ENCODE peak calls at places on chromosomes 1 and 21, in six cellular contexts. T is endothelial cell of umbilical vein; Q is CD8-positive, alpha-beta T cell; G is Peyer's patch; Y is ovary; S is A549. P is an unnamed sample.

GRCh38 chr1:29121951-29122661 is 1.6 kb downstream of the TMEM200B start:
- DNase-seq in T (peak; percentile 22), Q (no peak), G (no peak), Y (peak; percentile 76), S (no peak), P (no peak)

GRCh38 chr1:74578101-74578500 is 65.7 kb upstream of the LRRC53 start:
- DNase-seq in T (no peak), Q (no peak), G (no peak), Y (no peak), S (no peak), P (no peak)

GRCh38 chr1:10507111-10507879 is 32.5 kb downstream of the PEX14 start:
- DNase-seq in T (peak; percentile 49), Q (peak; percentile 22), G (peak; percentile 70), Y (peak; percentile 67), S (peak; percentile 65), P (peak; percentile 57)

GRCh38 chr1:45542591-45542990 is 8.0 kb upstream of the AKR1A1 start:
- DNase-seq in T (no peak), Q (no peak), G (peak; percentile 83), Y (no peak), S (no peak), P (peak; percentile 74)

GRCh38 chr1:228445867-228446584 is 29.4 kb upstream of the TRIM17 start:
- DNase-seq in T (peak; percentile 16), Q (no peak), G (no peak), Y (no peak), S (peak; percentile 70), P (no peak)

GRCh38 chr1:2804628-2805351 is 3.3 kb upstream of the TTC34 start:
- DNase-seq in T (no peak), Q (no peak), G (no peak), Y (peak; percentile 3), S (no peak), P (no peak)

GRCh38 chr1:202762019-202762418 is 46.2 kb downstream of the KDM5B start:
- DNase-seq in T (no peak), Q (no peak), G (no peak), Y (no peak), S (no peak), P (no peak)

GRCh38 chr21:42847051-42847707 is 32.2 kb downstream of the WDR4 start:
- DNase-seq in T (no peak), Q (no peak), G (peak; percentile 36), Y (no peak), S (no peak), P (no peak)

GRCh38 chr1:18458133-18458750 is 22.5 kb upstream of the KLHDC7A start:
- DNase-seq in T (no peak), Q (no peak), G (no peak), Y (no peak), S (no peak), P (no peak)

GRCh38 chr1:160954158-160955104 is at the start of gene ITLN2:
- DNase-seq in T (no peak), Q (no peak), G (peak; percentile 77), Y (no peak), S (peak; percentile 73), P (peak; percentile 30)

GRCh38 chr1:50416150-50416527 is 7.1 kb downstream of the DMRTA2 start:
- DNase-seq in T (no peak), Q (no peak), G (no peak), Y (no peak), S (no peak), P (no peak)

GRCh38 chr1:209421186-209421585 is 162.3 kb upstream of the CAMK1G start:
- DNase-seq in T (no peak), Q (no peak), G (no peak), Y (no peak), S (no peak), P (no peak)

GRCh38 chr1:185108324-185108723 is 48.4 kb downstream of the TRMT1L start:
- DNase-seq in T (no peak), Q (no peak), G (no peak), Y (no peak), S (no peak), P (no peak)

GRCh38 chr1:238063454-238063853 is 172.7 kb upstream of the ZP4 start:
- DNase-seq in T (no peak), Q (no peak), G (no peak), Y (no peak), S (no peak), P (no peak)

GRCh38 chr1:206441336-206441967 is 28.8 kb upstream of the IKBKE start:
- DNase-seq in T (no peak), Q (no peak), G (no peak), Y (no peak), S (no peak), P (no peak)

GRCh38 chr1:87104945-87105344 is 190.5 kb downstream of the HS2ST1 start:
- DNase-seq in T (no peak), Q (no peak), G (no peak), Y (no peak), S (no peak), P (no peak)

GRCh38 chr1:159800177-159800935 is 1.8 kb upstream of the FCRL6 start:
- DNase-seq in T (no peak), Q (peak; percentile 16), G (peak; percentile 57), Y (no peak), S (no peak), P (no peak)

GRCh38 chr21:41251961-41252642 is 64.5 kb upstream of the FAM3B start:
- DNase-seq in T (no peak), Q (no peak), G (no peak), Y (no peak), S (no peak), P (no peak)

GRCh38 chr1:208170252-208170651 is 73.9 kb downstream of the PLXNA2 start:
- DNase-seq in T (no peak), Q (no peak), G (no peak), Y (no peak), S (no peak), P (no peak)

GRCh38 chr1:231357831-231358354 is 19.8 kb downstream of the SPRTN start:
- DNase-seq in T (peak; percentile 82), Q (no peak), G (peak; percentile 55), Y (no peak), S (peak; percentile 52), P (no peak)

GRCh38 chr1:12067900-12068821 is 5.1 kb downstream of the TNFRSF8 start:
- DNase-seq in T (no peak), Q (no peak), G (no peak), Y (no peak), S (no peak), P (no peak)

GRCh38 chr1:20634594-20635084 is 1.4 kb downstream of the PINK1 start:
- DNase-seq in T (no peak), Q (no peak), G (peak; percentile 52), Y (no peak), S (no peak), P (peak; percentile 66)

GRCh38 chr1:107640207-107640606 is 324.8 kb downstream of the VAV3 start:
- DNase-seq in T (no peak), Q (no peak), G (no peak), Y (no peak), S (no peak), P (no peak)

GRCh38 chr21:31283025-31283424 is 61.0 kb downstream of the TIAM1 start:
- DNase-seq in T (no peak), Q (no peak), G (no peak), Y (no peak), S (no peak), P (no peak)

GRCh38 chr1:86972262-86972661 is 57.8 kb downstream of the HS2ST1 start:
- DNase-seq in T (no peak), Q (no peak), G (no peak), Y (peak; percentile 29), S (no peak), P (no peak)

GRCh38 chr1:25544243-25544764 is 898 bp downstream of the LDLRAP1 start:
- DNase-seq in T (no peak), Q (no peak), G (no peak), Y (no peak), S (no peak), P (no peak)

DNA sequence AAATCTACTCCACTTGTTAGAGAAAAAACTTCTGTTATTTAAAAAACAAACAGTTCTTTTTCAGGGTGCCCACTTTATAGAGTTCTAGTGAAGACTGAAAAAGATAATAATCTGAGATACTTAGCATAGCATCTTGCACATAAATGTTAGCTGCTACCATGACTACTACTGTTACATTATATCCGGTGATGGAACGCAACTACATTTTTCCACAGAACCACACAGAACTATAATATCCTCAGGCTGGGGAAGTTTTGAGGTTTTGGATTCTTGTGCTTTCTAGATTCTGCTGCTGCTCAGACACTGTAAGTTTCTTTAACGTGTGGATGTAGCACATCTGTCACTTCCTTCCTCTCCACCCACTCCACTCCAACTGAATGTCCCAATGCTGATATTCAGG is 110.3 kb downstream of the PTPN14 start:
- DNase-seq in T (no peak), Q (no peak), G (no peak), Y (no peak), S (no peak), P (no peak)
- H3K4me1 ChIP-seq in T (peaks cover 45% of the 10 kb centered on the region), Q (no peaks in the 10 kb centered on the region), G (no peaks in the 10 kb centered on the region), Y (peaks cover 6% of the 10 kb centered on the region), S (peaks cover 64% of the 10 kb centered on the region), P (peaks cover 3% of the 10 kb centered on the region)

DNA sequence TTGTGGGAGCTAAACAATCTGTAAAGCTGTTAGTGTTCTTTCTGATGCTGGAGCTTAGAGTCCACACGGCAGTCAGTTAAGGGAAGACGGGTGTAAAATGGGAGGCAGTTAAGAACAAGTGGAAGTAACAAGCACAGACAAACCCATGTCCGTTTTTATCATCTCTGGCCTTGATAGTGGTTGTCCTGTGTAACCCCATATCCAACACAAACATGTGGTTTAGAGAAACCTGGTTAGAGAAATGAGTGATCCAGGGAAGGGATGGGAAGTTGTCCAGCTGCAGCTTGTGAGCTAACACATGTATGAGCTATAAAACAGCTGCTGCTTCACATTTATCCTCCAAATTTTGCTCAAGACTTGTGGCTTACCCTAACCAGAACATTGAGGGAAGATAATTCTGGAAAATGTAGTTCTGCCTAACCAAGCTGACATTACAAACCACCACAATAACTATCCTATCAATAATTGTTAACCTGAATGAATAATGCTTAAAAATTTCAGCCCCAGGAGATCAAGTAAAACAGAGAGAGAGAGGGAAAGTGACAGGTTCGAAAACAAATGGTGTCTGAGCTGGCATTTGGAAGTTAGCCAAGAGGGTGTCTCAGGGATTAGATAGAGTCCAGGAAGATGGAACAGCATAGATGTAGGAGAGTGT is 10.6 kb upstream of the C1orf162 start:
- DNase-seq in T (no peak), Q (no peak), G (no peak), Y (no peak), S (no peak), P (no peak)
- H3K27ac ChIP-seq in T (no peak overlapping the region), Q (no peak overlapping the region), G (no peak overlapping the region), Y (no peak overlapping the region), S (no peak overlapping the region), P (no peak overlapping the region)

GRCh38 chr1:22018583-22019559 is 17.4 kb downstream of the CELA3A start:
- DNase-seq in T (peak; percentile 78), Q (no peak), G (peak; percentile 87), Y (no peak), S (no peak), P (no peak)
- TF ChIP-seq CTCF in T (peak; percentile 26), Q (no peak), G (peak; percentile 12), Y (no peak), S (peak; percentile 14), P (no peak)

GRCh38 chr1:201554789-201555592 is 16.1 kb downstream of the NAV1 start:
- DNase-seq in T (no peak), Q (no peak), G (no peak), Y (no peak), S (no peak), P (no peak)

GRCh38 chr1:201559679-201560162 is 20.8 kb downstream of the NAV1 start:
- DNase-seq in T (peak; percentile 82), Q (peak; percentile 35), G (peak; percentile 86), Y (peak; percentile 80), S (peak; percentile 92), P (peak; percentile 76)

GRCh38 chr1:201556841-201557571 is 18.1 kb downstream of the NAV1 start:
- DNase-seq in T (peak; percentile 75), Q (no peak), G (no peak), Y (no peak), S (no peak), P (no peak)

GRCh38 chr1:201555593-201555945 is 16.6 kb downstream of the NAV1 start:
- DNase-seq in T (peak; percentile 51), Q (no peak), G (no peak), Y (no peak), S (no peak), P (no peak)

GRCh38 chr1:201557572-201557958 is 18.6 kb downstream of the NAV1 start:
- DNase-seq in T (peak; percentile 52), Q (no peak), G (no peak), Y (no peak), S (no peak), P (no peak)
- H3K4me1 ChIP-seq in T (peaks cover 60% of the 10 kb centered on the region), Q (no peaks in the 10 kb centered on the region), G (no peaks in the 10 kb centered on the region), Y (no peaks in the 10 kb centered on the region), S (peaks cover 28% of the 10 kb centered on the region), P (no peaks in the 10 kb centered on the region)

P was measured in colonic mucosa.